ENCODE peak calls at places on chromosomes 7 and 10, in seven cellular contexts. K is HepG2, H is HCT116, O is K562, D is GM12878, U is SK-N-SH, M is H1. W is an unnamed sample.

GRCh38 chr10:118568327-118568848 is 27.1 kb downstream of the PRLHR start:
- DNase-seq in M (peak; percentile 54), K (peak; percentile 59), U (peak; percentile 63), O (peak; percentile 58), D (peak; percentile 17), H (peak; percentile 63), W (peak; percentile 61)

GRCh38 chr10:67520924-67521520 is 175.0 kb downstream of the CTNNA3 start:
- DNase-seq in D (peak; percentile 2), U (peak; percentile 42), M (peak; percentile 51), H (peak; percentile 50), K (peak; percentile 38), O (peak; percentile 45), W (peak; percentile 83)

GRCh38 chr10:51397695-51398094 is 301.7 kb downstream of the CSTF2T start:
- DNase-seq in M (no peak), U (no peak), H (no peak), K (no peak), D (no peak), O (no peak), W (peak; percentile 73)

GRCh38 chr7:144830024-144830785 is 5.6 kb downstream of the TPK1 start:
- DNase-seq in K (no peak), D (no peak), M (no peak), U (no peak), O (peak; percentile 60), H (no peak), W (no peak)

GRCh38 chr10:71621783-71622526 is 97.6 kb downstream of the C10orf105 start:
- DNase-seq in U (no peak), O (peak; percentile 43), K (peak; percentile 27), H (peak; percentile 27), M (no peak), D (no peak), W (no peak)

GRCh38 chr10:71087622-71088021 is 124.7 kb upstream of the UNC5B start:
- DNase-seq in O (no peak), D (no peak), H (no peak), M (peak; percentile 24), K (no peak), U (no peak), W (no peak)

GRCh38 chr7:123846217-123846891 is 1.4 kb downstream of the HYAL4 start:
- DNase-seq in U (no peak), K (no peak), M (no peak), H (no peak), O (no peak), D (peak; percentile 7), W (no peak)

GRCh38 chr10:127338391-127339108 is 142.2 kb upstream of the INSYN2A start:
- DNase-seq in H (no peak), O (no peak), U (no peak), D (no peak), M (no peak), K (no peak), W (no peak)

GRCh38 chr10:48464121-48464870 is 140.6 kb downstream of the ARHGAP22 start:
- DNase-seq in M (peak; percentile 40), D (no peak), U (no peak), K (no peak), H (no peak), O (no peak), W (no peak)

GRCh38 chr10:128861018-128861565 is 605.9 kb upstream of the MGMT start:
- DNase-seq in M (peak; percentile 8), U (no peak), O (no peak), H (no peak), K (no peak), D (no peak), W (no peak)

GRCh38 chr10:117261501-117261900 is 20.6 kb downstream of the SLC18A2 start:
- DNase-seq in D (no peak), U (no peak), K (no peak), O (no peak), H (no peak), M (peak; percentile 14), W (no peak)

GRCh38 chr7:333399-333776 is 43.4 kb downstream of the FOXL3 start:
- DNase-seq in M (no peak), K (peak; percentile 63), U (peak; percentile 62), H (no peak), O (no peak), D (no peak), W (peak; percentile 40)

GRCh38 chr7:124459101-124460052 is 306.2 kb downstream of the GPR37 start:
- DNase-seq in K (peak; percentile 21), H (no peak), M (no peak), D (no peak), U (no peak), O (no peak), W (no peak)

GRCh38 chr7:125668321-125668993 is 738.8 kb upstream of the POT1 start:
- DNase-seq in U (no peak), H (no peak), D (no peak), M (no peak), K (no peak), O (no peak), W (no peak)

GRCh38 chr10:97778452-97779302 is 6.9 kb upstream of the SFRP5 start:
- DNase-seq in U (no peak), O (no peak), M (peak; percentile 58), H (no peak), K (no peak), D (no peak), W (no peak)

GRCh38 chr10:131980757-131981428 is 830 bp downstream of the BNIP3 start:
- DNase-seq in D (no peak), O (peak; percentile 21), K (peak; percentile 55), U (peak; percentile 68), M (peak; percentile 66), H (no peak), W (no peak)

GRCh38 chr10:97679594-97679993 is 7.4 kb downstream of the AVPI1 start:
- DNase-seq in D (no peak), H (no peak), M (no peak), K (no peak), U (no peak), O (no peak), W (no peak)

GRCh38 chr7:90816511-90817142 is 220.5 kb downstream of the CDK14 start:
- DNase-seq in M (no peak), K (peak; percentile 2), U (peak; percentile 9), H (peak; percentile 64), D (peak; percentile 85), O (no peak), W (peak; percentile 12)

DNA sequence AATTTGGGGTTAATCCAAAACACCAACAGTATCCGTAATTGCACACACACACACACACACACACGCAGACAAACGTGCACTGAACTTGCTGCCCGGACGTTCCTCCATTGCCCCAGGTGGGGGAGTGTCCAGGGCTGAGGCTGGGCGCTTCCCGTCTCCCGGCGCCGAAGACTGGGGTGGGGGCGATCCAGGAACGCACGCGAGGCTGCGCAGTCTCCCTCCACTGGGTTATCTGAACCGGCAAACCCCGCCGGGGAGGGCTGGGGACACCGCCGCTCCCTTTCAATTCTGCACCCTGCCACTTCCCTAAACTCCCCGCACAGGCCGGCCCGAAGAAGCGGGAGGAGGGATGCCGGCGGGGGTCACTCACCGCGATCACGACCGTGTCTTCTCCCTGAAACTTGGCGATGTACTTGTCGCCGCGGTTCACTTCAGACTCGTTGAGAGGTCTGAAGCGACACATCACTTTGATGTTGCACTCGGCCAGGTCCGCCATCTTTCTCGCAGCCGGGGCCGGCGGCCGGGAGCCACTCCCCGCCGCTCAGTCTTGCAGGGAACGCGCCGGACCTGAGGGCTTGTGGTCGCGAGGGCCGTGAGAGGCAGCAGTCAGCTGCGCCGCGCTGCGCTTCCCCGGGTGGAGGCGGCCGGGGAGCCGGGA is 618 bp downstream of the KIF5B start:
- DNase-seq in M (peak; percentile 81), D (no peak), K (peak; percentile 43), H (no peak), O (peak; percentile 89), U (peak; percentile 82), W (peak; percentile 11)
- TF ChIP-seq JUND in M (no peak), D (no peak), K (no peak), H (no peak), O (no peak), U (no peak), W (no peak)

GRCh38 chr7:26343837-26344236 is 52.2 kb downstream of the SNX10 start:
- DNase-seq in U (no peak), K (peak; percentile 56), M (no peak), O (no peak), D (no peak), H (no peak), W (no peak)
- TF ChIP-seq JUND in U (no peak), K (no peak), M (no peak), O (no peak), D (no peak), H (no peak), W (no peak)

DNA sequence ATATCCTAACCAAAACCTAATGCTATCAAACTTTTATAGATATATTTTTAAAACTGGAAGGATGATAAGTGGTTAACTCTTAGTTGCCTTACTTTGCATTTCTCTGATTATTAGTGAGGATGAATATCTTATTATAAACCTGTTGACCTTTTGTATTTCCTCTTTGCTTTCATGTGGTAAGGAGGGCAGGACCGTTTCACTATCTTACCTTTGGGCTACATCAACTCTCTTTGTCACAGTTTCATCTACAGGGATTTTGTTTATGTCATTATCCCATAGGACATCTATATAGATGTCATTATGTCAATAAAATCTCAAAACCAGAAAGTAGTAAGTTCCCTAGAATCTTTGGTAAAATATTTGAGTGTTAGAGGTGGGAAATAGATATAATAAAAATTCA is 219.3 kb downstream of the THSD7A start:
- DNase-seq in K (no peak), M (no peak), O (no peak), D (no peak), U (no peak), H (no peak), W (no peak)
- TF ChIP-seq JUND in K (no peak), M (no peak), O (no peak), D (no peak), U (no peak), H (no peak), W (no peak)

DNA sequence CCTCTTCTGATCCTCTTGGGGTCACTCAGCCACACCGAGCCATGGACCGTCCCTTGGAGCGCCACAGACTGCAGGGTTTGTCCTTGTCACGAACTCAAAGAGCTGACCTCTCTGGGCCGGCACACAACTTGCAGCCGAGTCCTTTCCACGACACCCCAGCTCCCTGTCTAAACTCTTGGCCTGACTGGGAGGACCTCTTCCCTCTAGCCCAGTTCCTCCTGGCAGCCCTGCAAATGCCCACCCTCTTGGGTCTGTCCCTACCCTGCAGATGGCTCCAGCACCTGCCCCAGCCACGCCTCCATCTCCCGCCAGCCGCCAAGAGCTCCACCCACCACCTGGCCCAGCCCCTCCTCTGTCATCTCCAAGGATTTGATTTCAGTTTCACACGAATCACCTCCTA is 339.2 kb downstream of the DNAJB6 start:
- DNase-seq in M (peak; percentile 51), K (no peak), U (no peak), H (no peak), D (no peak), O (no peak), W (no peak)
- TF ChIP-seq JUND in M (no peak), K (no peak), U (no peak), H (no peak), D (no peak), O (no peak), W (no peak)

DNA sequence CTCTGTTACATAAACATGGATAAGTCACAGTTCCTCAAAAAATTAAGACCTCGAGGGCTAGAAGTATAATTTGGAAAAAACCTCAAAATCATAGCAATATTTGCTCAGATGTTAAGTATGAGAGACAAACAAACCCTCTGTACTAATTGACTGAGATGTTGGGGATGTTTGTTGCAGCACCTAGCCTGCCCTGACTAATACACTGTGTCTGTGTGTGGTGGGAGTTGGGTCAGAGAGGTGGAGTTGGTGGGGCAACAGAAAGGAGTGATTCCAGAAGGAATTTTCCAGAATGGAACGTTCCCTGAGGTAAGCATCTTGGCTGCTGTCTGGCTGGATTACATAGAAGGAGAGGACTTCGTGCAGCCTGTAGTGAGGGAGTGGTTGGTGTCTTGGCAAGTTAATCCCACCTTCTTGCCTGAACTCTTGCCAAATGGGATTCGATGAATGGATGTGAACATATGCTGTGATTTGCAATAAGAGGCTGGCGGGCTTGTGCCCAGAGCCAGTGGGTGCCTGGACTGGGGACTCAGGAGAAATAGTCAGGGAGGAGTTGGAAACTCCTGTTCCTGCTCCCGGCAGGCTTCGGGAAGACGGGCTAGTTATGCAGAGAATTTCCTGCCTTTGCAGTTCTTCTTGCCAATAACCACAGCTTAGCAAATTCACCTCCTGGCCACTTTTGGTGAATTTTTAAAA is 9.3 kb upstream of the FAM180A start:
- DNase-seq in O (no peak), U (no peak), K (no peak), D (no peak), H (no peak), M (no peak), W (no peak)
- TF ChIP-seq JUND in O (no peak), U (no peak), K (no peak), D (no peak), H (no peak), M (no peak), W (no peak)

W was measured in T47D.